ENCODE peak calls at places on chromosomes 1 and 21, in five cellular contexts. Q is ovary, Z is endothelial cell, I is brain microvascular endothelial cell, P is fibroblast of villous mesenchyme. G is an unnamed sample.
A peak's percentile ranks its signal among the peaks of the same experiment; 100 is the strongest.

GRCh38 chr1:169601096-169601881 is 15.0 kb upstream of the F5 start:
- DNase-seq in Q (no peak), Z (no peak), I (no peak), P (peak; percentile 21), G (peak; percentile 67)

GRCh38 chr1:81174811-81175476 is 625.8 kb upstream of the ADGRL2 start:
- DNase-seq in Q (no peak), Z (no peak), I (peak; percentile 30), P (no peak), G (peak; percentile 40)

GRCh38 chr1:25039229-25039628 is 109.2 kb upstream of the RUNX3 start:
- DNase-seq in Q (no peak), Z (no peak), I (no peak), P (no peak), G (no peak)

GRCh38 chr1:7117599-7118281 is 332.5 kb downstream of the CAMTA1 start:
- DNase-seq in Q (no peak), Z (peak; percentile 11), I (peak; percentile 87), P (peak; percentile 70), G (peak; percentile 92)

GRCh38 chr21:28447453-28447852 is 545.2 kb downstream of the LTN1 start:
- DNase-seq in Q (no peak), Z (no peak), I (peak; percentile 32), P (no peak), G (peak; percentile 85)

GRCh38 chr1:230548997-230549396 is 93.3 kb upstream of the COG2 start:
- DNase-seq in Q (no peak), Z (no peak), I (no peak), P (no peak), G (no peak)

GRCh38 chr1:62528015-62528414 is 69.3 kb upstream of the ANGPTL3 start:
- DNase-seq in Q (no peak), Z (no peak), I (no peak), P (no peak), G (no peak)

GRCh38 chr1:217133958-217134856 is 411.0 kb upstream of the ESRRG start:
- DNase-seq in Q (no peak), Z (peak; percentile 31), I (no peak), P (peak; percentile 1), G (peak; percentile 18)

GRCh38 chr1:68819190-68819829 is 322.4 kb upstream of the DEPDC1 start:
- DNase-seq in Q (no peak), Z (peak; percentile 18), I (peak; percentile 3), P (peak; percentile 4), G (peak; percentile 37)

GRCh38 chr1:92118826-92119225 is 38.7 kb downstream of the BTBD8 start:
- DNase-seq in Q (no peak), Z (no peak), I (peak; percentile 32), P (no peak), G (peak; percentile 36)

GRCh38 chr1:88462481-88463261 is 221.4 kb upstream of the PKN2 start:
- DNase-seq in Q (peak; percentile 60), Z (peak; percentile 54), I (no peak), P (peak; percentile 15), G (peak; percentile 28)

GRCh38 chr1:73040811-73041210 is 758.5 kb upstream of the NEGR1 start:
- DNase-seq in Q (no peak), Z (no peak), I (no peak), P (no peak), G (no peak)

GRCh38 chr1:11320153-11320936 is 47.3 kb downstream of the UBIAD1 start:
- DNase-seq in Q (no peak), Z (peak; percentile 73), I (no peak), P (no peak), G (no peak)

GRCh38 chr21:28615276-28615675 is 377.4 kb downstream of the LTN1 start:
- DNase-seq in Q (no peak), Z (no peak), I (peak; percentile 79), P (peak; percentile 26), G (peak; percentile 76)

GRCh38 chr1:192698731-192699130 is 62.8 kb downstream of the RGS13 start:
- DNase-seq in Q (no peak), Z (no peak), I (no peak), P (no peak), G (no peak)

GRCh38 chr1:94237291-94238226 is at the start of gene ARHGAP29:
- DNase-seq in Q (peak; percentile 78), Z (peak; percentile 94), I (peak; percentile 74), P (peak; percentile 65), G (peak; percentile 77)

GRCh38 chr1:240732390-240732789 is 120.4 kb upstream of the GREM2 start:
- DNase-seq in Q (no peak), Z (no peak), I (peak; percentile 50), P (peak; percentile 64), G (peak; percentile 83)

GRCh38 chr1:16204634-16205332 is 7.7 kb downstream of the ARHGEF19 start:
- DNase-seq in Q (peak; percentile 57), Z (peak; percentile 55), I (no peak), P (peak; percentile 26), G (peak; percentile 47)

GRCh38 chr1:229457436-229457835 is 23.5 kb upstream of the ACTA1 start:
- DNase-seq in Q (no peak), Z (no peak), I (no peak), P (no peak), G (no peak)

GRCh38 chr1:161721738-161722343 is 497 bp downstream of the FCRLB start:
- DNase-seq in Q (no peak), Z (no peak), I (peak; percentile 86), P (peak; percentile 70), G (peak; percentile 78)

GRCh38 chr1:103917771-103918170 is 168.1 kb downstream of the AMY1C start:
- DNase-seq in Q (no peak), Z (no peak), I (no peak), P (no peak), G (no peak)

GRCh38 chr1:203028784-203029553 is 2.7 kb downstream of the PPFIA4 start:
- DNase-seq in Q (peak; percentile 17), Z (no peak), I (no peak), P (no peak), G (no peak)

GRCh38 chr1:11847667-11848445 is at the start of gene NPPA:
- DNase-seq in Q (no peak), Z (no peak), I (no peak), P (no peak), G (no peak)

GRCh38 chr21:25501996-25502665 is 105.2 kb downstream of the MRPL39 start:
- DNase-seq in Q (no peak), Z (no peak), I (no peak), P (no peak), G (no peak)

GRCh38 chr1:48236716-48237470 is 14.4 kb downstream of the SLC5A9 start:
- DNase-seq in Q (no peak), Z (no peak), I (peak; percentile 25), P (peak; percentile 30), G (peak; percentile 80)

GRCh38 chr21:41294548-41295231 is 21.9 kb upstream of the FAM3B start:
- DNase-seq in Q (no peak), Z (no peak), I (no peak), P (no peak), G (no peak)

GRCh38 chr1:236058141-236058626 is 6.7 kb downstream of the NID1 start:
- DNase-seq in Q (no peak), Z (no peak), I (no peak), P (peak; percentile 72), G (peak; percentile 53)

GRCh38 chr1:12438349-12438924 is 179.6 kb downstream of the DHRS3 start:
- DNase-seq in Q (no peak), Z (no peak), I (no peak), P (no peak), G (peak; percentile 52)

GRCh38 chr21:18810136-18810535 is 406.6 kb upstream of the TMPRSS15 start:
- DNase-seq in Q (no peak), Z (no peak), I (no peak), P (no peak), G (peak; percentile 9)

GRCh38 chr1:182588460-182589396 is at the start of gene RNASEL:
- DNase-seq in Q (peak; percentile 80), Z (peak; percentile 49), I (peak; percentile 64), P (peak; percentile 88), G (peak; percentile 77)

GRCh38 chr1:228669401-228669695 is 65.9 kb upstream of the RHOU start:
- DNase-seq in Q (no peak), Z (no peak), I (no peak), P (no peak), G (no peak)

GRCh38 chr1:27418326-27418761 is 25.9 kb downstream of the GPR3 start:
- DNase-seq in Q (peak; percentile 52), Z (no peak), I (peak; percentile 94), P (peak; percentile 97), G (peak; percentile 97)

GRCh38 chr1:35932941-35933340 is 2.0 kb downstream of the AGO3 start:
- DNase-seq in Q (no peak), Z (no peak), I (no peak), P (no peak), G (no peak)

GRCh38 chr1:91021686-91022517 is at the start of gene ZNF644:
- DNase-seq in Q (peak; percentile 91), Z (peak; percentile 83), I (peak; percentile 64), P (peak; percentile 88), G (peak; percentile 90)

GRCh38 chr21:45330075-45330781 is 42.5 kb upstream of the POFUT2 start:
- DNase-seq in Q (peak; percentile 53), Z (no peak), I (peak; percentile 74), P (peak; percentile 89), G (peak; percentile 88)

GRCh38 chr1:178093958-178094751 is at the start of gene RASAL2:
- DNase-seq in Q (peak; percentile 71), Z (peak; percentile 74), I (peak; percentile 43), P (peak; percentile 64), G (peak; percentile 59)
- TF ChIP-seq CTCF in Q (no peak), Z (no peak), I (peak; percentile 52), P (peak; percentile 27), G (peak; percentile 33)

GRCh38 chr21:30257773-30258172 is 25.0 kb downstream of the KRTAP24-1 start:
- DNase-seq in Q (no peak), Z (peak; percentile 34), I (peak; percentile 49), P (peak; percentile 14), G (peak; percentile 81)
- TF ChIP-seq CTCF in Q (no peak), Z (peak; percentile 64), I (peak; percentile 57), P (peak; percentile 22), G (peak; percentile 74)

DNA sequence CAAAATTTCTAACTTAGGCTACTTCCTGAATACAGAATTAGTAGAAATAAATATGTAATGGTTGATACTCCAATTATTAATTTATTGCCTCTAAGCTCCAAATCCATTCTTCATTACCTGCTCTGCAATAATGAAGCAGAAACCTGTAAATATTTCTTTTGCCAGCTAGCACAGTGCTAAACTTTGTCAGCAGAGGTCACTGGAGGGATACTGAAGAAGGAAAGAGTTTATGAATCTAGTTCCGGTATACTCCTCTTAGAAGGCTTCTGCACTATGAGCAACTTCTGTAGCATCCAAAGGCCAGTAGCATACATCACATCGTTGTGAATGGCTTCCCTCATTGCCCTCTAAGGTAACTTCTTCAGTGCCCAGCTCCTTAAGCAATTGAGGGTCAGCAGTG is 81.0 kb upstream of the LHX8 start:
- DNase-seq in Q (no peak), Z (no peak), I (no peak), P (no peak), G (no peak)
- TF ChIP-seq CTCF in Q (no peak), Z (no peak), I (no peak), P (no peak), G (no peak)

DNA sequence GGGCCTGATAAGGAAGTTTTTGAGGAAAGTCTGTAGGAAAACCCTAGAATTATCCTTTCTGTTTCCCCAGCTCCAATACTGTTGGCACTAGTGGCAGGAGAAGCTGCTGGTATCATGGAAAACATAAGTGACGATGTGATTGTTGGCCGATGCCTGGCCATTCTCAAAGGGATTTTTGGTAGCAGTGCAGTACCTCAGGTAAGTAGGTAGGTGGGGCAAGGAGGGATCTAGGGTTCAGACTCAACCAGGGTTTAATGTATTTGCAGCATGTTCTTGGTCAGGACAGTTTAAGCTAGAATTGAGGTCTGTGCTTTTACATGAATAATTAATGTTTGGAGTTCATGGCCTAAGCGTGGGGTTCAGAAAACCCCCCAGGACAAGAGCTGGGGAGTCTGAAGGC is 62.1 kb downstream of the KDM1A start:
- DNase-seq in Q (no peak), Z (no peak), I (no peak), P (no peak), G (peak; percentile 30)
- TF ChIP-seq CTCF in Q (no peak), Z (peak; percentile 47), I (peak; percentile 50), P (peak; percentile 33), G (peak; percentile 44)

GRCh38 chr1:17881761-17882160 is 126.6 kb downstream of the ACTL8 start:
- DNase-seq in Q (no peak), Z (no peak), I (no peak), P (no peak), G (no peak)
- TF ChIP-seq CTCF in Q (no peak), Z (no peak), I (peak; percentile 25), P (no peak), G (no peak)